ENCODE peak calls at places on chromosome 15, in seven cellular contexts. A is colonic mucosa, V is mammary epithelial cell, G is H1, C is HFFc6, S is neural crest cell, W is progenitor cell of endocrine pancreas. B is an unnamed sample.

GRCh38 chr15:74628199-74628598 is 12.6 kb downstream of the CLK3 start:
- DNase-seq in G (no peak), A (no peak), C (no peak), S (no peak), W (no peak), V (no peak), B (no peak)

GRCh38 chr15:100226107-100226506 is 115.7 kb downstream of the ADAMTS17 start:
- DNase-seq in V (no peak), S (no peak), G (no peak), A (no peak), C (no peak), W (no peak), B (no peak)

GRCh38 chr15:101399431-101399830 is 90.1 kb downstream of the PCSK6 start:
- DNase-seq in W (no peak), S (no peak), G (peak), C (no peak), A (no peak), V (no peak), B (no peak)

GRCh38 chr15:100011235-100011634 is 278.0 kb upstream of the LYSMD4 start:
- DNase-seq in C (no peak), S (no peak), G (no peak), A (no peak), W (no peak), V (no peak), B (no peak)

GRCh38 chr15:91723959-91724358 is 129.5 kb upstream of the SLCO3A1 start:
- DNase-seq in A (no peak), S (no peak), V (no peak), W (no peak), C (no peak), G (no peak), B (no peak)

GRCh38 chr15:31277335-31278055 is 49.1 kb upstream of the KLF13 start:
- DNase-seq in C (no peak), V (no peak), W (no peak), A (no peak), S (no peak), G (no peak), B (no peak)

GRCh38 chr15:44593042-44593736 is 56.2 kb downstream of the EIF3J start:
- DNase-seq in V (peak), G (no peak), W (no peak), C (peak), S (no peak), A (no peak), B (no peak)

GRCh38 chr15:89664951-89665350 is 9.7 kb upstream of the KIF7 start:
- DNase-seq in G (no peak), V (no peak), W (no peak), C (no peak), S (no peak), A (no peak), B (no peak)

GRCh38 chr15:74829500-74829899 is 3.1 kb downstream of the CPLX3 start:
- DNase-seq in G (no peak), C (no peak), S (no peak), W (no peak), V (peak), A (no peak), B (no peak)

GRCh38 chr15:91281991-91282390 is 181.9 kb downstream of the SV2B start:
- DNase-seq in W (no peak), V (no peak), C (no peak), G (no peak), A (no peak), S (no peak), B (no peak)

GRCh38 chr15:81809543-81809942 is 236.3 kb downstream of the MEX3B start:
- DNase-seq in V (no peak), W (no peak), C (no peak), S (no peak), G (no peak), A (no peak), B (peak)

GRCh38 chr15:51829360-51830278 is at the start of gene TMOD3:
- DNase-seq in W (peak), G (peak), V (peak), S (peak), A (peak), C (peak), B (peak)
- TF ChIP-seq CTCF in W (no peak), G (no peak), V (no peak), S (no peak), A (no peak), C (no peak), B (no peak)

GRCh38 chr15:40366204-40367037 is 8.4 kb downstream of the DISP2 start:
- DNase-seq in C (no peak), G (no peak), A (no peak), S (no peak), V (no peak), W (no peak), B (no peak)
- TF ChIP-seq CTCF in C (no peak), G (no peak), A (no peak), S (no peak), V (no peak), W (no peak), B (no peak)

DNA sequence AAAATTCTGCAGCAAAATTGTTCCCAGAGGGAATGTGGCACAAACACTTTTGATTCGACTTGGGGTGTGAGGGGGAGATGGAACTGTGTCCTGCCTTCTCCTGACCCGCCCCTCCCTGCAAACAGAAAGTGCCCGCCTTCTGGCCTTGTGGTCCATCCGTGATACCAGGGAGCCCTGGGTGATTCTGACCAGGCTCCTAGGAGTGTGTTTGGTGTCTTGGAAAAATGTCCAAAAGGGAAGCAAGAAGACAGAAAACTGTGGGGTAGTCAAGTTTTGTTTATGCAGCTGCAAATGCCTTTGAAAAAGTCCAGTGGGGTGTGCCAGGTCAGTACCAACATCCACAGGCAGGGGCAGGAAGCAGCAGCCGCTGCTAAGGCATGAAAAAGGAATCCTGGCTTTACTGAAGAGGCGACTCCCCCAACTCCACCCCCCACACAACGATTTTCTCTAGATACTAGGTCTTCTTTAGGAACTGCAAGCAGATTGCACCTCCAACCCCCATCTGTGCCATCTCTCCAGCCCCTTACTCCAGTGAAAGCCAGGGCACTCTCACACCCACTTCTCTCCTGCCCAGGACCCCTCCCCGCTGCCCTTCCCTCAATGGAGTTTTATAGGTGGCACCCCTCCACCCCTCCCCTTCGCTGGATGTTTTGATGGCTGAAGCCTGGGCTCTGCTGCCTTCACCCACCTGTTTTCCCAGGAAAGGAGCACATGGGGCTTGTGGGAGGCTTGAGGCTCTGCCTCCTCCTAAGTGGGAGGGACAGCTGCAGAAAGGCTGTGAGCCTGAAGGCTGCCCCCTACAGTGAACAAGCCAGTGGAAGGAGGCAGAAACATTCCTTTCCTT is 82.4 kb upstream of the HERC1 start:
- DNase-seq in V (no peak), A (no peak), C (peak), G (peak), S (no peak), W (no peak), B (no peak)
- TF ChIP-seq CTCF in V (peak), A (peak), C (peak), G (peak), S (peak), W (peak), B (no peak)

DNA sequence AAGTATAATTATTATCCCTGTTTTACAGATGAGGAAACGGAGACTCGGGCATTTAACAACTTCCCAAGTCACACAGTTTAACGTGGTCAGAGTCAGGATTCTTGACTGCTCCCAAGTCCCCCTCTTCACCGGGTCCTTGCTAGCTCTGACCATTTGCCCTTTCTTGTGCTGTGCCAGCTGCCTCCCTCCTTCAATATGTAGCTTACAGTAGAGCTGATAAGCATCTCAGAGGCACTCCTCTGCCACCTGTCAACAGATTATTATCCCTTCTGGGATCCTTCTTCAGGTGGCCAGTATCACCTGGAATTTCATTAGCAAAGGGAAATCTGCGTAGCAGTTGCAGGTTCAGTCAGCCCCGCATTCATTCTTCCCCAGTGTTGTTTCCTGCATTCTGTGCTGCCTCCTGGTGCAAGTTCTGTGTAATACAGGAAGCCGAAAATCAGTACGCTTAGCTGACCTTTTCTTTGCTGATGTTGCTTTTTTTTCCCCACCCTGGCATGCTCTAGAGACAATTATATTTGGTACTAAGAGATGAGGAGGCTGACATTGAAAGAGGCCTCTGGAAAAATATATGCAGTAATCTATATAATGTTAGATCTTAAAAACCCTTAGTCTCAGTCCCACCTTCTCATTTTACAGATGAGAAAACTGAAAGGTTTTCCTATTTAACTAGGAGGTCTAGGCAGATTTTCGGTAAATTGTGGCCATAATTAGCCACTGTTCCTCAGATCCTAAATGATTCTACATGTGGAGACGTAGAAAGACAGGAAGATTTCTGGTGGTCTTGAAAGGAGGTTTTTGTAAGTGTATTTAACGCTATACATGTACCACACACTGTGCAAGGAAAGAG is 24.8 kb downstream of the TMOD2 start:
- DNase-seq in V (peak), C (peak), W (peak), S (peak), G (peak), A (peak), B (peak)
- TF ChIP-seq CTCF in V (peak), C (peak), W (peak), S (peak), G (peak), A (peak), B (no peak)

DNA sequence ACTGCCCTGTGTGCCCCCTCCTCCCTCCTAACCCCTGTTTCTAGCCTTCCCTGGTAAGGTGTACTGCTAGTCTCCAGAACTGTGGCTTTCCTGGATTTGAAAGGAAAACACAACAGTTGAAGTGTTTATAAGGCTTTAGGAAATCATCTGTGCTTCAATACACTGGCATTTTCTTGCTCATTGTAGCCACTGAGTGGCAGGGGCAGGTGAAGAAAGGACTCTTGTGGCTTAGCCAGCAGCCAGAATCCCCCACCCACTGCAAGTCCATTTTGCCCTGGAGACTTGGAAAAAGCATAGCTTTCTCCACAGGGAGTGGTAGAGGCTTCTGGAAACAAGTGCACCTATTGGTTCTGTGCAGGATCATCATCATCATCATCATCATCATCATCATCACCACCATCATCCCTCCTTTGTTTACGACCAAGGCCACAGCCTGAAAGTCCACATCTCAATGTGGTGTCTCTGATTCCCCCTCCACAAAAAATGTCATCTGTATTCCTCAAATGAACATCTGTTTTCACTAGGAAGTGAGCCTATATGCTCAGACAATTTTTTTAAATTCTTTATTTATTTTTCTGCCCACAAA is 33.4 kb downstream of the AQP9 start:
- DNase-seq in S (no peak), W (no peak), C (no peak), V (no peak), A (no peak), G (no peak), B (no peak)
- TF ChIP-seq CTCF in S (no peak), W (no peak), C (no peak), V (no peak), A (no peak), G (no peak), B (no peak)

DNA sequence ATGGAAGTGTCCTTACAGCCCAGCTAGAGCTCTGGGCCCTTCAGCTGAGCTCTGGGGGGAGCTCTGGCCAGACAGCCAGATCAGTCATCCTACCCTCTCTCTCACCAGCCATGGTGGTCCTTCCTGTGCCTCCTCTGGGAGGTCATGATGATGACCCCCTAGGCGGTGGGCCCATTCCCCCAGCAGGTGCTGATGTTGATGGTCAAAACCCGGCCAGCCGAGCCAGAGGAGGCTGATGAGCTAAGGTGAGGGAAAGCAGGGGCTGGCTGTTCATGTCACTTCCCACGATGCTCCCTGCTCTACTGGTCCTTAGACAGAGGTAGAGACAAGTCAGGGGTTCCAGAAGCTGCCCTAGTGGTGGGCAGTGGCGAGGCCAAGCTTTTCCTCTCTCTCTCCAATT is 35.0 kb downstream of the GRAMD2A start:
- DNase-seq in S (no peak), G (no peak), V (no peak), A (no peak), W (no peak), C (no peak), B (no peak)
- TF ChIP-seq CTCF in S (no peak), G (no peak), V (no peak), A (no peak), W (no peak), C (no peak), B (no peak)

GRCh38 chr15:29651476-29652072 is 170.7 kb downstream of the TJP1 start:
- DNase-seq in C (no peak), S (no peak), V (no peak), W (no peak), G (no peak), A (no peak), B (no peak)

GRCh38 chr15:29652595-29652994 is 169.7 kb downstream of the TJP1 start:
- DNase-seq in A (no peak), W (no peak), V (no peak), G (peak), S (no peak), C (no peak), B (no peak)

GRCh38 chr15:29656636-29657475 is 165.4 kb downstream of the TJP1 start:
- DNase-seq in G (peak), A (no peak), C (no peak), S (peak), V (no peak), W (peak), B (peak)
- TF ChIP-seq CTCF in G (peak), A (no peak), C (no peak), S (peak), V (no peak), W (peak), B (peak)

DNA sequence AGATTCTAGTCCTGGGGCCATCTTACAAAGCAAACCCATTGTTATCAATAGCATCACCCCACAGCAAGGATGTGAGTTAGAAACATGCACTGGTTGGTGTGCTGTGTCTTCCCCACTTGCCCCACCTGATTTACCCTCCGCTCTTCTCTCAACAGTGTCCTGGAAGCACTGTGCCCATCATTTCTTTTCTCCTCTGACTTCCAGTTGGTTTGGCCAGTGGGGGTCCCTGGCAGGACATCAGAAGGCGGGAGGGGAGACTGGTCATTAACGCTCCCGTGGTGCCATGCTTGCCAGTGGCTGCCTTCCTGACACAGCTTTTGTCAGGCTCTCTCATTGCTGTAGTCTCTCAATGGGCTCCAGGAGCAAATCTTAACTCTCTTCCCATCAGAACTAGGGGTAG is 11.5 kb upstream of the BUB1B start:
- DNase-seq in A (no peak), S (no peak), C (no peak), W (no peak), V (no peak), G (no peak), B (no peak)
- TF ChIP-seq CTCF in A (no peak), S (no peak), C (no peak), W (no peak), V (no peak), G (no peak), B (no peak)

GRCh38 chr15:42931702-42932486 is 11.3 kb upstream of the TTBK2 start:
- DNase-seq in V (no peak), A (no peak), G (peak), W (no peak), S (no peak), C (no peak), B (no peak)
- TF ChIP-seq CTCF in V (no peak), A (no peak), G (no peak), W (no peak), S (no peak), C (no peak), B (no peak)

GRCh38 chr15:48330855-48331795 is at the start of gene DUT:
- DNase-seq in C (peak), A (peak), G (peak), S (peak), V (peak), W (peak), B (peak)
- TF ChIP-seq CTCF in C (peak), A (no peak), G (peak), S (no peak), V (peak), W (no peak), B (no peak)

B was measured in RWPE1.